ENCODE peak calls at places on chromosomes 13 and 19, in seven cellular contexts. X is stimulated activated CD4-positive, alpha-beta T cell treated with anti-CD3 and anti-CD28 coated beads, Interleukin-4, amount 100 ng/mL, for 4 hours; R is germinal center; L is stomach; S is left cardiac atrium; C is cerebellar nuclear complex; I is fibroblast of pulmonary artery. W is an unnamed sample.

GRCh38 chr19:5349041-5349440 is 8.4 kb upstream of the PTPRS start:
- DNase-seq in X (no peak), R (no peak), L (no peak), S (no peak), C (no peak), I (no peak), W (no peak)

GRCh38 chr19:29277107-29277506 is 64.2 kb upstream of the UQCRFS1 start:
- DNase-seq in X (no peak), R (peak), L (no peak), S (no peak), C (no peak), I (no peak), W (peak)

GRCh38 chr13:106709509-106709908 is 141.6 kb upstream of the ARGLU1 start:
- DNase-seq in X (no peak), R (no peak), L (no peak), S (no peak), C (no peak), I (peak), W (no peak)

GRCh38 chr19:409515-410242 is 732 bp upstream of the C2CD4C start:
- DNase-seq in X (no peak), R (no peak), L (no peak), S (no peak), C (no peak), I (no peak), W (no peak)

GRCh38 chr19:47005164-47005641 is 14.4 kb upstream of the NPAS1 start:
- DNase-seq in X (no peak), R (no peak), L (no peak), S (no peak), C (no peak), I (no peak), W (no peak)

GRCh38 chr13:35293579-35293978 is 182.9 kb downstream of the MAB21L1 start:
- DNase-seq in X (no peak), R (no peak), L (no peak), S (no peak), C (no peak), I (no peak), W (no peak)

GRCh38 chr13:113863511-113864302 is at the start of gene GAS6:
- DNase-seq in X (no peak), R (no peak), L (peak), S (peak), C (no peak), I (peak), W (peak)

GRCh38 chr19:1400281-1401137 is 833 bp downstream of the GAMT start:
- DNase-seq in X (no peak), R (peak), L (peak), S (peak), C (no peak), I (no peak), W (no peak)